ENCODE peak calls at places on chromosome 4, in eight cellular contexts. T is A549; N is mucosa of descending colon; S is CD8-positive, alpha-beta T cell; Z is astrocyte of the cerebellum; H is gastrocnemius medialis; F is transverse colon; R is astrocyte. G is an unnamed sample.

GRCh38 chr4:110609044-110609750 is 13.7 kb downstream of the PITX2 start:
- DNase-seq in Z (no peak), S (no peak), R (no peak), H (no peak), T (no peak), F (no peak), N (no peak), G (no peak)

GRCh38 chr4:163350672-163351071 is 7.0 kb downstream of the NPY5R start:
- DNase-seq in F (no peak), S (no peak), T (no peak), R (peak), N (no peak), Z (no peak), H (no peak), G (peak)

GRCh38 chr4:70954032-70954431 is 39.4 kb upstream of the DCK start:
- DNase-seq in R (peak), H (no peak), F (no peak), Z (no peak), T (no peak), S (no peak), N (no peak), G (no peak)

GRCh38 chr4:3817561-3817960 is 51.4 kb downstream of the ADRA2C start:
- DNase-seq in F (no peak), R (no peak), S (no peak), Z (no peak), H (no peak), T (no peak), N (no peak), G (no peak)

GRCh38 chr4:150181536-150181935 is 103.3 kb downstream of the DCLK2 start:
- DNase-seq in N (no peak), S (no peak), H (no peak), F (no peak), R (peak), T (no peak), Z (no peak), G (peak)

GRCh38 chr4:101689220-101689619 is 101.3 kb upstream of the BANK1 start:
- DNase-seq in S (no peak), N (no peak), R (no peak), Z (no peak), F (no peak), H (no peak), T (no peak), G (no peak)

GRCh38 chr4:4328840-4329239 is 38.8 kb downstream of the ZBTB49 start:
- DNase-seq in S (no peak), N (no peak), F (no peak), H (no peak), R (no peak), Z (no peak), T (no peak), G (no peak)

GRCh38 chr4:82891728-82892466 is 944 bp upstream of the SEC31A start:
- DNase-seq in T (no peak), H (no peak), N (no peak), R (no peak), Z (no peak), F (no peak), S (no peak), G (peak)

GRCh38 chr4:57059890-57060716 is 50.1 kb downstream of the IGFBP7 start:
- DNase-seq in F (no peak), Z (no peak), H (no peak), R (no peak), S (no peak), N (no peak), T (no peak), G (no peak)

GRCh38 chr4:159224412-159224811 is 121.5 kb downstream of the RAPGEF2 start:
- DNase-seq in S (no peak), N (no peak), Z (no peak), R (no peak), T (no peak), H (no peak), F (no peak), G (no peak)

GRCh38 chr4:76952071-76952470 is 2.5 kb downstream of the SEPTIN11 start:
- DNase-seq in S (no peak), R (peak), N (no peak), H (no peak), T (no peak), F (no peak), Z (no peak), G (peak)

GRCh38 chr4:165542476-165542875 is 163.7 kb downstream of the CPE start:
- DNase-seq in R (no peak), N (no peak), F (no peak), S (no peak), T (no peak), Z (no peak), H (no peak), G (no peak)

GRCh38 chr4:20354120-20354519 is 102.4 kb downstream of the SLIT2 start:
- DNase-seq in T (no peak), F (no peak), N (no peak), H (no peak), R (no peak), Z (peak), S (no peak), G (no peak)

GRCh38 chr4:47774078-47774477 is 63.8 kb downstream of the CORIN start:
- DNase-seq in F (no peak), H (no peak), Z (no peak), S (no peak), R (no peak), N (no peak), T (no peak), G (no peak)

GRCh38 chr4:6516281-6516680 is 43.9 kb upstream of the PPP2R2C start:
- DNase-seq in R (no peak), N (no peak), S (no peak), F (no peak), T (no peak), H (no peak), Z (no peak), G (no peak)

GRCh38 chr4:184361443-184361842 is 112.9 kb downstream of the IRF2 start:
- DNase-seq in N (no peak), S (no peak), H (no peak), F (no peak), T (no peak), R (peak), Z (no peak), G (no peak)

GRCh38 chr4:82553020-82553419 is 8.8 kb downstream of the TMEM150C start:
- DNase-seq in N (no peak), F (no peak), T (no peak), R (no peak), Z (no peak), H (no peak), S (no peak), G (no peak)

GRCh38 chr4:136670265-136670664 is 862.0 kb downstream of the PCDH18 start:
- DNase-seq in S (no peak), R (no peak), T (no peak), H (no peak), Z (no peak), N (no peak), F (no peak), G (no peak)

GRCh38 chr4:53197760-53198150 is 168.1 kb downstream of the SCFD2 start:
- DNase-seq in H (no peak), S (no peak), Z (no peak), T (no peak), F (no peak), R (no peak), N (no peak), G (peak)

GRCh38 chr4:40559585-40560465 is 69.8 kb downstream of the RBM47 start:
- DNase-seq in Z (no peak), F (no peak), N (no peak), T (no peak), H (no peak), R (no peak), S (no peak), G (no peak)

GRCh38 chr4:11487876-11488545 is 59.3 kb upstream of the HS3ST1 start:
- DNase-seq in S (no peak), H (no peak), F (no peak), Z (peak), R (peak), N (no peak), T (no peak), G (peak)

GRCh38 chr4:116734178-116734577 is 351.2 kb downstream of the TRAM1L1 start:
- DNase-seq in R (no peak), Z (no peak), H (no peak), T (no peak), F (no peak), S (no peak), N (no peak), G (no peak)

GRCh38 chr4:1792832-1793495 is at the start of gene FGFR3:
- DNase-seq in F (peak), N (peak), R (no peak), Z (no peak), S (peak), T (peak), H (no peak), G (peak)

DNA sequence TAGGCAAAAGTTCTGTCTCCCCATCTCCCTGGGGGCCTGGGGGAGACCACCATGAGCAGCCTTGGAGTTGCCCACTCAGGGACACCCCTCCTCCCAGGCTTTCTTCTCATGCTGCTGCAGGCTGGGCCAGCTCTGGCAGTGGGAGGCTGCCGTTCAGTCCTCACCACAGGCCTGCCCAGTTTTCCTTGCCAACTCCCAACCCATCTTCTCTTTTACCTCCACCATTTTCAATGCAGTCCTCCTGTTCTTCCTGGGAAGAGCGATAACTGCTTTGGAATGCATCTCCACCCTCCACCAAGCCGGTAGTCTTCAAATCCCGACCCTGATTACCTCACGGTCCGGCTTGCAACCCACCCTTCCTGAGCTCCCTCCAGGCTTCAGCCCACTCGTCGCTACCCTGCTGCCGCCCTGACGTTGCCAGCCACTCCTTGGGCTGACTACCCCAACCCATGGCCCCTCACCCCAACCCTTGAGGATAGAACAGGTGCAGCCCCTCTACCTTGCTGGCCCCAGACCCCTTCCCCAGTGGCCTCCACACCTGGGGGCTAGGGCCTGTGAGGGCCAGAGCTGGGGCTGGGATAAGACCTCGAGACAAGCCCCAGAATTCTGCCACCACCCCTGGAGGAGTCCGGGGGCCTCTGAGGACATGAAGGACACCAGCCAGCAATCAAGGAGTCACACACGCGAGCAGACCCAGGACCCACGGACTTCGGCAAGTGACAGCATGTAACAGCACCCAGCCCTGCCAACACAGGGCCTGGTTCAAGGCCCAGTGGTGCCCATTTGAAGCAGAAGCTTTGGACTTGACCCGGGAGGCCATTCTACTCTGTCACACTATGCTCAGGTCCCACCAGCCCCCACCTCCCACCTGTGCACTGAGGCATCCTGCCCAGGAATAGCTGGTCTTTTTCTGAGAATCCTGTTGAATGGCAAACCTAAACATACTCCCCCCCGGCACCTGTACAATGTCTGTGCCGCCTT is 9.2 kb downstream of the WDR1 start:
- DNase-seq in Z (no peak), F (no peak), N (peak), S (no peak), T (no peak), R (no peak), H (peak), G (no peak)
- H3K4me3 ChIP-seq in Z (no peak), F (no peak), N (no peak), S (no peak), T (no peak), R (peak), H (peak), G (no peak)

GRCh38 chr4:81404294-81404693 is 67.4 kb downstream of the RASGEF1B start:
- DNase-seq in H (no peak), R (no peak), S (no peak), Z (no peak), N (no peak), F (no peak), T (no peak), G (no peak)
- TF ChIP-seq CTCF in H (no peak), R (no peak), S (no peak), Z (no peak), N (no peak), F (no peak), T (no peak), G (no peak)

GRCh38 chr4:154732669-154733068 is 11.1 kb upstream of the LRAT start:
- DNase-seq in N (no peak), T (no peak), R (no peak), Z (no peak), H (no peak), S (no peak), F (no peak), G (no peak)

GRCh38 chr4:154731756-154732155 is 12.0 kb upstream of the LRAT start:
- DNase-seq in S (no peak), H (no peak), R (no peak), Z (no peak), N (no peak), T (no peak), F (no peak), G (no peak)

GRCh38 chr4:154722262-154722661 is 21.5 kb upstream of the LRAT start:
- DNase-seq in R (no peak), T (no peak), H (no peak), N (no peak), Z (no peak), S (no peak), F (no peak), G (no peak)

DNA sequence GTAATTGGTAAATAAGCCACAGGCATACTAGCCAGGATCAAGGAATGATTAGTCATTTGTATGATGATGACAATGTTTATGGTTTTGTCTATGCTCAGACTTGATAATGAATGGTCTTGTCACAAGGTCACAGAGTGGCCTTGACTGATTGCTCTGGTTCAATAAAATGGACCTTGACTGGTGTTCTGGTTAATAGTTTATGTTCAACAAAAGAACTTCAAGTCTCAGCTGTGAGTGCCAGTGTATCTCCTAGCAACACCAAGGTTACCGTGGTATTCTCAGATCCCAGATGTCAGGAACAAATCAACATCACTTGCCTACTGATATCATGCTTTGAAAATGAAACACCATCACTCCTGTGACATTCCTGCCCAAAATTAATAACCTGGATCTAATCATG is 16.3 kb upstream of the LRAT start:
- DNase-seq in R (no peak), H (no peak), S (no peak), Z (no peak), N (no peak), T (no peak), F (no peak), G (no peak)
- H3K4me3 ChIP-seq in R (no peak), H (no peak), S (no peak), Z (no peak), N (no peak), T (no peak), F (no peak), G (no peak)

DNA sequence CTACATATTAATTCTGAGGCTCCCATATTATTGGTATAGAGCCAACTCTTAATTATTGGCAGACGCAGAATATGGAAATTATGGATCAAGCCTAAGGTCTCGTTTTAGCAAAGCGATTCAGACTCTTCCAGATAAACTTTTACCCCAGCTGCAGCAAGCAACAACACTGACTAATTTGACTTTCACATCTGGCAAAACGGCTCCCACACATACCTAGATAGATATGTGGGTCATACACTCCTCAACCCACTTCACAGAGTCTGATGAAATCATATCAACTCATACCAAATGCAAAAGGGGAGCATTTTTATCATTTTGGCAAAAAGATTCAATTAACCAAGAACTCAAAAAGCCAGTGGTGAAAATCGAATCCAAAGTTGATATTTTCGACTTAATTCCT is 36.3 kb upstream of the KDR start:
- DNase-seq in T (no peak), Z (no peak), S (no peak), N (no peak), H (no peak), R (no peak), F (no peak), G (peak)
- TF ChIP-seq CTCF in T (no peak), Z (no peak), S (no peak), N (no peak), H (no peak), R (no peak), F (no peak), G (no peak)

GRCh38 chr4:75599647-75600046 is 30.7 kb downstream of the CDKL2 start:
- DNase-seq in N (no peak), T (no peak), Z (no peak), R (no peak), H (no peak), F (no peak), S (no peak), G (no peak)
- H3K4me3 ChIP-seq in N (no peak), T (no peak), Z (no peak), R (no peak), H (no peak), F (no peak), S (no peak), G (no peak)

DNA sequence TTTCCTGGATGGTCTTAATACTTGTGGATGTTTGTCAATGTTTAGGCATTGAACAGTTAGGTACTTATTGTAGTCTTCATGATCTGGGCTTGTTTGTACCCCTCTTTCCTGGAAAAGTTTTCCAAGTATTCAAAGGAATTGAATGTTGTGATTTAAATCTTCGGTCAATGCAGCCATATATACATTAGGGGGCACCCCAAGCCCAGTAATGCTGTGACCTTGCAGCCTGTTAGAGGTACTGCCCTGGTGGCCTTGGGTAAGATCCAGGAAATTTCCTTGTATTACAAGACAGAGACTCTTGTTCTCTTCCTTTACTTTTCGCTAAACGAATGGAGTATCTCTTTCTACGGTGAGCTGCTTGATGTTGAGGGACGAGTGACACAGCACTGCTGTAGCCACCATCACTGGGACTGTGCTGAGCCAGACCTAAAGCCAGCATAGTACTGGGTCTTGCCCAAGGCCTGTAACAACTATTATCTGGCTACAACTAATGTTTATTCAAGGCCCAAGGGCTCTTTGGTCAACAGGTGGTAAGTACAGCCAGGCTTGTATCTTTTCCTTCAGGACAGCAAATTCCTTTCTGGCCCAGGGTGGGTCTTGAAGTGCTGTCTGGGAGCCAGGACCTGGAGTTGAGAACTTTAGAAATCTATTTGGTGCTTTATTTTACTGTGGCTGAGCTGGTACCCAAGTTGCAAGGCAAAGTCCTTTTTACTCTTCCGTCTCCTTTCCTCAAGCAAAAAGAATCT is 118.3 kb upstream of the ATOH1 start:
- DNase-seq in T (no peak), N (no peak), H (no peak), S (no peak), Z (no peak), F (no peak), R (no peak), G (no peak)
- TF ChIP-seq CTCF in T (no peak), N (no peak), H (no peak), S (no peak), Z (no peak), F (no peak), R (no peak), G (no peak)

DNA sequence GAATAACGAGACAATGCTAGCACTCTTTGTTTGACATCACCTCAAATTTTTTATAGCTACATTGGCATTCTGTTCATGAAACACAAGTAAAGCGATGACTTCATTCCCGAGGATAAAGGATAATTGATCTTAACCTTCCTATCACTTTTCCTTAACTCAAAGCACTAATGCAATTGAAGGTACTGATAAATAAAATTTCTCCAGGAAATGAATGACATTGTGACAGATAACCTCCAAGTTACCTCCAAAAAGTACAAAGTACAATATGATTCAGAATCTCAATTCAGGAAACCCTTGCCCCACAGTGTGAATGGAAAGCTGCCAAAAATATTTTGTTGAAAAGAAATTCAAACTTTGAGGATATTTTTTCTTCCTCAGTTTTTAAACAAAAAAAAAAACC is 1.8 kb downstream of the PRSS12 start:
- DNase-seq in Z (no peak), T (no peak), R (no peak), S (no peak), F (no peak), N (no peak), H (no peak), G (no peak)
- H3K4me3 ChIP-seq in Z (peak), T (no peak), R (no peak), S (no peak), F (peak), N (peak), H (no peak), G (no peak)

GRCh38 chr4:161991811-161992210 is 172.0 kb downstream of the FSTL5 start:
- DNase-seq in N (no peak), R (no peak), Z (no peak), T (no peak), S (no peak), F (no peak), H (no peak), G (no peak)
- TF ChIP-seq CTCF in N (no peak), R (no peak), Z (no peak), T (no peak), S (no peak), F (no peak), H (no peak), G (no peak)